ENCODE peak calls at places on chromosomes 5 and 9, in four cellular contexts. U is left ventricle myocardium inferior, P is suprapubic skin, K is aorta. L is an unnamed sample. For H3K4me1, the result is how much of the 10 kb centered on the place peaks cover.

GRCh38 chr5:135462304-135462703 is 10.2 kb upstream of the TIFAB start:
- DNase-seq in P (peak), K (peak), U (no peak), L (peak)

GRCh38 chr5:103466494-103466893 is 96.1 kb downstream of the NUDT12 start:
- DNase-seq in K (no peak), U (no peak), P (no peak), L (peak)

GRCh38 chr5:65862384-65862783 is 64.0 kb upstream of the ERBIN start:
- DNase-seq in K (no peak), P (no peak), U (no peak), L (no peak)

GRCh38 chr5:141862936-141863543 is 15.2 kb downstream of the PCDH1 start:
- DNase-seq in P (no peak), K (no peak), U (no peak), L (no peak)

GRCh38 chr5:372911-373709 is 51.6 kb downstream of the AHRR start:
- DNase-seq in K (peak), P (peak), U (no peak), L (peak)

GRCh38 chr5:68265822-68266395 is 50.4 kb downstream of the PIK3R1 start:
- DNase-seq in P (no peak), U (no peak), K (no peak), L (no peak)

GRCh38 chr5:57034517-57034916 is 82.6 kb upstream of the MIER3 start:
- DNase-seq in P (no peak), U (no peak), K (no peak), L (no peak)

GRCh38 chr5:140632366-140633080 is 452 bp downstream of the CD14 start:
- DNase-seq in K (peak), P (peak), U (peak), L (peak)

GRCh38 chr5:5318426-5319205 is 103.9 kb upstream of the ICE1 start:
- DNase-seq in P (no peak), K (no peak), U (no peak), L (no peak)

GRCh38 chr9:79489241-79490000 is 82.3 kb upstream of the TLE4 start:
- DNase-seq in K (no peak), U (no peak), P (no peak), L (no peak)

GRCh38 chr9:108244676-108245075 is 611.1 kb downstream of the ACTL7B start:
- DNase-seq in K (no peak), U (no peak), P (no peak), L (no peak)

GRCh38 chr5:177447066-177447610 is 524 bp downstream of the PRR7 start:
- DNase-seq in P (peak), U (no peak), K (peak), L (peak)

GRCh38 chr9:18333157-18333556 is 140.8 kb upstream of the ADAMTSL1 start:
- DNase-seq in K (no peak), U (no peak), P (no peak), L (no peak)

GRCh38 chr5:125685771-125686170 is 737.4 kb upstream of the GRAMD2B start:
- DNase-seq in P (no peak), U (no peak), K (no peak), L (no peak)

GRCh38 chr5:176620333-176620981 is 9.9 kb downstream of the SNCB start:
- DNase-seq in P (no peak), K (no peak), U (no peak), L (no peak)

GRCh38 chr5:95731571-95732554 is 727 bp downstream of the RHOBTB3 start:
- DNase-seq in U (peak), K (peak), P (peak), L (peak)

GRCh38 chr5:89537800-89538199 is 654.8 kb upstream of the MEF2C start:
- DNase-seq in U (no peak), P (no peak), K (no peak), L (no peak)

GRCh38 chr9:125861405-125862063 is 114.4 kb downstream of the PBX3 start:
- DNase-seq in K (no peak), U (no peak), P (no peak), L (no peak)

GRCh38 chr5:58197875-58198274 is 262.0 kb downstream of the PLK2 start:
- DNase-seq in P (no peak), U (no peak), K (no peak), L (no peak)
- H3K4me1 ChIP-seq in P (under half), U (under half), K (under half), L (under half)

GRCh38 chr5:138243794-138244193 is 30.6 kb downstream of the GFRA3 start:
- DNase-seq in K (no peak), P (no peak), U (no peak), L (no peak)

GRCh38 chr5:138240690-138241385 is 27.7 kb upstream of the CDC23 start:
- DNase-seq in K (no peak), P (no peak), U (no peak), L (no peak)

GRCh38 chr5:138245717-138246116 is 28.7 kb downstream of the GFRA3 start:
- DNase-seq in U (no peak), K (no peak), P (no peak), L (no peak)

GRCh38 chr5:138238034-138238433 is 24.9 kb upstream of the CDC23 start:
- DNase-seq in U (no peak), P (no peak), K (no peak), L (no peak)

GRCh38 chr5:138241688-138242547 is 28.8 kb upstream of the CDC23 start:
- DNase-seq in K (peak), P (no peak), U (peak), L (no peak)
- H3K4me3 ChIP-seq in K (peak), P (peak), U (peak), L (no peak)

GRCh38 chr9:131721096-131721495 is 18.8 kb downstream of the RAPGEF1 start:
- DNase-seq in U (no peak), P (no peak), K (no peak), L (no peak)

GRCh38 chr9:131720330-131720729 is 19.5 kb downstream of the RAPGEF1 start:
- DNase-seq in K (no peak), U (no peak), P (no peak), L (no peak)

GRCh38 chr9:131724678-131725077 is 15.2 kb downstream of the RAPGEF1 start:
- DNase-seq in P (no peak), K (no peak), U (no peak), L (no peak)

GRCh38 chr9:131722260-131722659 is 17.6 kb downstream of the RAPGEF1 start:
- DNase-seq in K (no peak), U (peak), P (no peak), L (no peak)

DNA sequence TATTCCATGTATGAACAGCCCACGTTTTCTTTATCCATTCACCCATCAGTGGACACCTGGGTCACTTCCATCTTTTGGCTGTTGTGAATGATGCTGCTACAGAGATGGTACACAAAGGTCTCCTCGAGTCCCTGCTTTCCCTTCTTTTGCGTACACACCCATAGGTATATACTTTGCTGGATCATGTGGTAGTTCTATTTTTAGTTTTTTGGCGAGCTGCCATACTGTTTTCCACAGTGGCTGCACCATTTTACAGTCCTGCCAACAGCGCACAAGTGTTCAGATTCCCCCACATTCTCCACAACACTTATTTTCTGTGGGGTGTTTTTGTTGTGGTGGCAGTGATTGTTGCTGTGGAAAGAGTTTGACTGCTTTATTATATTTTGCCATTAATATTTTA is 16.2 kb downstream of the RAPGEF1 start:
- DNase-seq in K (no peak), P (no peak), U (no peak), L (no peak)
- H3K4me1 ChIP-seq in K (under half), P (under half), U (half or more), L (under half)

GRCh38 chr9:88536951-88537742 is 2.2 kb downstream of the NXNL2 start:
- DNase-seq in K (no peak), U (no peak), P (no peak), L (no peak)

GRCh38 chr9:88537743-88538055 is 2.7 kb downstream of the NXNL2 start:
- DNase-seq in U (peak), K (peak), P (peak), L (peak)

GRCh38 chr9:88534456-88535225 is at the start of gene NXNL2:
- DNase-seq in P (peak), U (peak), K (peak), L (peak)

GRCh38 chr9:88535226-88535931 is 401 bp downstream of the NXNL2 start:
- DNase-seq in P (no peak), K (no peak), U (no peak), L (no peak)

DNA sequence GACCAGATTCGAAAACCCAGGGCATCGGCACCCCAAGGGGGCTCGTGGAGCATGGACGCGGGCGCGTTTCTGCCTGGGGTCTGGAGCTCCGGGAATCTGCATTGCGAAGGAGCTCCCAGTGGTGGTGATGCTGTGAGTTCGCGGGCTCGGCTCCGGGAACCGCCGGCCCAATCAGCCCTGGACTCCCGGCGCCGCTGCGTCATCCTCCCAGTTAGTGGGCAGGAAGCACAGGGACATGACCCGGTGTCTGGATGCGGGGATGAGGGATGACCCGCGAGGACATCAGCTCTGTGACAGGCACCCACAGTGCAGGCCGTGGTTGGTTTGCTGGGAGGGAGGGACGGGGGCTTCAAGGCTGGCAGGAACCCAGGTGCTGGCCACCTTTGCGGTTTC is 950 bp downstream of the NXNL2 start:
- DNase-seq in U (no peak), K (peak), P (peak), L (peak)
- H3K4me3 ChIP-seq in U (peak), K (no peak), P (peak), L (no peak)

GRCh38 chr9:128101690-128102089 is 25.8 kb downstream of the PTGES2 start:
- DNase-seq in U (peak), K (no peak), P (peak), L (no peak)
- H3K4me1 ChIP-seq in U (half or more), K (under half), P (half or more), L (half or more)

GRCh38 chr5:181221105-181221791 is 1.8 kb upstream of the TRIM41 start:
- DNase-seq in U (no peak), P (no peak), K (no peak), L (no peak)
- H3K4me3 ChIP-seq in U (peak), P (peak), K (no peak), L (no peak)

GRCh38 chr5:128405159-128405558 is 132.9 kb downstream of the FBN2 start:
- DNase-seq in P (no peak), U (no peak), K (no peak), L (no peak)
- H3K4me1 ChIP-seq in P (under half), U (under half), K (under half), L (under half)

DNA sequence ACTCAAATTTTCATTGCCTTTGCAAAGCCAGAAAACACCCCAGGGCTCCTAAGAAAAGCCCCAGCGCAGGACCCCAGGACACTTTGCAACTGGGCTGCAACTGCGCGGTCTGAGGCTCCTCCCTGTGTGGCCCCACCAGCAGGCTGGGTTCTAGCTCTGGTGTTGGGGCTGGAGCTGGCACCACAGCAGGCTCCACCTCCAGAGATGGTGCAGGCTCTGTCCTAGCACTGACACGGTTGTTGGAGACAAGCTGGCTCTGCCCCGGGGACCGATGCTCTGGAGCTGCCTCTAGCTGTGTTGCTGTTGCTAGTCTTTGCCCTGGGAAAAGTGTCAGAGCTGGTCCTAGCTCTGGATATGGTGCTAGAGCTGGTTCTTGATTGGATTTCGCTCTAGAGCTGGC is 13.6 kb downstream of the LCN10 start:
- DNase-seq in K (no peak), U (no peak), P (no peak), L (no peak)
- H3K4me3 ChIP-seq in K (no peak), U (peak), P (peak), L (peak)

DNA sequence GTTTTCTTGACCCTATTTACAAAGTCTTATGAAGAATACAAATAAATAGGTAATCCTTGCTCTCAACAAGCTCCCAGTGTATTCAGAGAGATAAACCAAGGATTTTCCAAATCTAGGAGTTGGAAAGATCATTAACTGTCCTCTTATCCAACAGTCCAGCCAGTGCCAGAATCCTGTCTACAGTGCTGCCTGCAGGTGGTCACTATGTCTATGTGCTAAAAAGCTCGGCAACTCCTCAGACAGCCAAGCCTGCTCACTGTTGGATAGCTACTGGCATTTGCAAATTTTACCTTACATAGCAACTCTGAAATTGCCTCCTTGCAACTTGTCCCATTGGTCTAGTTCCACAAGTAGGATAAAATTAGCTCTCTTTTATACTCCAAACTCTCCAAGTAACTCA is 187.4 kb downstream of the DCP2 start:
- DNase-seq in K (no peak), P (no peak), U (no peak), L (no peak)
- H3K4me1 ChIP-seq in K (under half), P (half or more), U (half or more), L (under half)